ENCODE peak calls at places on chromosomes 16 and 17, in four cellular contexts. O is tibial nerve, B is ovary, M is SK-N-SH. E is an unnamed sample. For H3K36me3, the result is how much of the 10 kb centered on the place peaks cover.

GRCh38 chr17:73013299-73013698 is 79.2 kb downstream of the SLC39A11 start:
- DNase-seq in B (no peak), O (no peak), M (no peak), E (no peak)

GRCh38 chr17:77098884-77099545 is 41.8 kb upstream of the SEC14L1 start:
- DNase-seq in B (no peak), M (no peak), O (peak), E (peak)

GRCh38 chr16:86566601-86566965 is at the start of gene FOXC2:
- DNase-seq in B (peak), M (peak), O (peak), E (peak)

GRCh38 chr16:73031155-73031866 is 16.6 kb downstream of the ZFHX3 start:
- DNase-seq in B (no peak), M (no peak), O (no peak), E (no peak)

GRCh38 chr17:44972953-44973352 is 4.8 kb upstream of the C1QL1 start:
- DNase-seq in O (no peak), M (no peak), B (no peak), E (no peak)

GRCh38 chr16:64409762-64410161 is 712.1 kb downstream of the CDH11 start:
- DNase-seq in O (peak), M (no peak), B (no peak), E (no peak)

GRCh38 chr17:73976147-73976546 is 227.3 kb upstream of the RPL38 start:
- DNase-seq in M (no peak), B (no peak), O (no peak), E (no peak)

GRCh38 chr16:49022351-49022963 is 259.2 kb downstream of the CBLN1 start:
- DNase-seq in M (no peak), B (no peak), O (no peak), E (no peak)

GRCh38 chr16:68927016-68927415 is 83.7 kb downstream of the TANGO6 start:
- DNase-seq in O (no peak), M (no peak), B (no peak), E (no peak)

GRCh38 chr16:50025544-50025931 is 513 bp downstream of the CNEP1R1 start:
- DNase-seq in M (no peak), O (no peak), B (no peak), E (peak)

GRCh38 chr17:29145289-29146058 is 34.7 kb downstream of the MYO18A start:
- DNase-seq in B (peak), M (peak), O (peak), E (peak)

GRCh38 chr17:5557990-5558389 is 26.3 kb downstream of the NLRP1 start:
- DNase-seq in M (no peak), O (no peak), B (no peak), E (no peak)

GRCh38 chr17:7961436-7961835 is 29.4 kb downstream of the CNTROB start:
- DNase-seq in O (no peak), M (no peak), B (no peak), E (no peak)

GRCh38 chr16:27465483-27465879 is 63.5 kb downstream of the IL21R start:
- DNase-seq in O (no peak), B (no peak), M (no peak), E (no peak)

GRCh38 chr16:54318941-54319340 is 32.4 kb upstream of the IRX3 start:
- DNase-seq in M (no peak), O (no peak), B (no peak), E (no peak)

GRCh38 chr17:72077326-72077960 is 43.4 kb upstream of the SOX9 start:
- DNase-seq in M (no peak), O (no peak), B (no peak), E (no peak)

GRCh38 chr17:80921159-80921558 is 70.5 kb upstream of the CHMP6 start:
- DNase-seq in B (no peak), O (no peak), M (no peak), E (no peak)

GRCh38 chr17:31052187-31052889 is 42.4 kb upstream of the NF1 start:
- DNase-seq in M (no peak), O (peak), B (no peak), E (no peak)

GRCh38 chr17:46994993-46995392 is 15.9 kb upstream of the RPRML start:
- DNase-seq in M (no peak), O (no peak), B (no peak), E (no peak)

GRCh38 chr17:80264048-80264792 is 3.6 kb downstream of the RNF213 start:
- DNase-seq in M (no peak), O (no peak), B (no peak), E (peak)

GRCh38 chr17:40251576-40251975 is 32.5 kb downstream of the WIPF2 start:
- DNase-seq in B (no peak), O (peak), M (no peak), E (peak)

GRCh38 chr17:42675348-42675983 is 1.3 kb downstream of the PLEKHH3 start:
- DNase-seq in O (no peak), M (peak), B (peak), E (peak)
- H3K27ac ChIP-seq in O (peak), M (peak), B (peak), E (peak)

DNA sequence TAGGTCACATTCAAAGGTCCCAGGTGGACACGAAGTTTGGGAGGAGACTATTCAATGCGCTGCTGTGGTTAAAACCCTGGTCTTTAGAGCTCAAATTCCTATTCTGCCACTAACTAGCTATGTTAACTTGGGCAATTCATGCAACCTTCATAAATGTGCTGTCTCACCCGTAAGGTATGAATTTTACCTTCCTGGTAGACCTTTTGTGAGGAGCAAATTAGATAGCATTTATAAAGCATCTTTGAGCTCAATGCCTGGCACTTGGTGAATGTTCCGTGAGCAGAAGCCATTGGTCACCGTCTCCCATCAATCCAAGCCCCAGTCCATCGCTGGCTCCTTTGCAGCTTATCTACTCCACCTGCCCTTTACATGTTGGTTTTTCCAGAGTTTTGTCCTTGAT is 16.6 kb downstream of the CHD9NB start:
- DNase-seq in O (no peak), B (no peak), M (no peak), E (no peak)
- H3K36me3 ChIP-seq in O (under half), B (under half), M (under half), E (under half)

GRCh38 chr17:37488607-37489196 is 989 bp upstream of the DUSP14 start:
- DNase-seq in B (peak), O (peak), M (peak), E (peak)
- TF ChIP-seq EP300 in B (no peak), O (no peak), M (no peak), E (no peak)

GRCh38 chr17:2214047-2214717 is 89.4 kb downstream of the SMG6 start:
- DNase-seq in M (no peak), O (peak), B (peak), E (peak)

GRCh38 chr17:2211661-2212327 is 91.8 kb downstream of the SMG6 start:
- DNase-seq in M (no peak), O (no peak), B (no peak), E (no peak)

GRCh38 chr17:2212328-2212981 is 91.1 kb downstream of the SMG6 start:
- DNase-seq in B (no peak), O (peak), M (no peak), E (no peak)

GRCh38 chr17:2214887-2215615 is 88.5 kb downstream of the SMG6 start:
- DNase-seq in B (no peak), M (peak), O (no peak), E (peak)

DNA sequence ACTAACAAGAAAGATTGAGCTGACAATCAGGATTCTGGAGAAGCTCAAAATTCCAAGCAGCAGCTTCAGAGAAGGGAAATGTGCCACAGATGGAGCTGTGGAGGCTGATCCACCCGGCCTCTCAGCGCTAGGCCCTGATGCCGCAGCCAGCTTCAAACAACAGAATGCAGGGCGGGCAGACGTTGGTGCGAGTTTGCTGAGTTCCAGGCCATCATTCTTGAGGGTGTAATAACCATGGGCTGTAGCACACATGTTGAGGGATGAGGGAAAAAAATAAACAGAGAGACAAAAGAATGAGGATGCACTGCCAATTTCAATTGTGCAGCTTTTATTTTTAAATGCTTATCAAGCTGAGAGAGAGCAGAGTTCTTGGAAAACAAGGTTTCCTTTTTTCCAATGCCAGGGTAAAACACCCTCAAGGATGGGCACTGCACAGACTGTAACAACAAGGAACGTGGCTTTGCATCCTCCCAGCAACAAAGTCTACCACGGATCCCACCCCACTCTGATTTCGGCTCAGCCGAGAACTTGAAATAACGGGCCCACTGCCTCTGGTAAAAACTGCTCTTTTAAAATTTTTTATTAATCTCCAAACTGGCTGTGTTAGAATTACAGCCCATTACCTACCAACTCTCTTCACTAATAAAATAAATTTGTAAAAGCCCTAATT is 90.2 kb downstream of the SMG6 start:
- DNase-seq in O (no peak), B (no peak), M (no peak), E (no peak)
- H3K27ac ChIP-seq in O (peak), B (peak), M (peak), E (peak)

GRCh38 chr16:3548859-3549258 is 28.3 kb downstream of the NLRC3 start:
- DNase-seq in O (no peak), B (no peak), M (no peak), E (no peak)

GRCh38 chr16:3554351-3554928 is 22.8 kb downstream of the NLRC3 start:
- DNase-seq in O (no peak), B (no peak), M (no peak), E (no peak)

GRCh38 chr16:3550851-3551847 is 26.1 kb downstream of the NLRC3 start:
- DNase-seq in M (no peak), B (no peak), O (no peak), E (no peak)

GRCh38 chr16:3549906-3550305 is 27.3 kb downstream of the NLRC3 start:
- DNase-seq in M (no peak), B (no peak), O (no peak), E (no peak)

GRCh38 chr16:3553138-3553923 is 23.9 kb downstream of the NLRC3 start:
- DNase-seq in O (no peak), M (no peak), B (no peak), E (no peak)
- H3K36me3 ChIP-seq in O (under half), M (under half), B (under half), E (under half)

GRCh38 chr16:56263711-56264608 is 72.7 kb downstream of the GNAO1 start:
- DNase-seq in M (peak), O (no peak), B (no peak), E (no peak)

GRCh38 chr16:56264609-56264972 is 73.3 kb downstream of the GNAO1 start:
- DNase-seq in M (no peak), B (no peak), O (no peak), E (no peak)

GRCh38 chr16:56260378-56260987 is 69.2 kb downstream of the GNAO1 start:
- DNase-seq in B (no peak), O (no peak), M (no peak), E (no peak)

GRCh38 chr16:56262879-56263245 is 71.6 kb downstream of the GNAO1 start:
- DNase-seq in M (no peak), O (no peak), B (no peak), E (no peak)

DNA sequence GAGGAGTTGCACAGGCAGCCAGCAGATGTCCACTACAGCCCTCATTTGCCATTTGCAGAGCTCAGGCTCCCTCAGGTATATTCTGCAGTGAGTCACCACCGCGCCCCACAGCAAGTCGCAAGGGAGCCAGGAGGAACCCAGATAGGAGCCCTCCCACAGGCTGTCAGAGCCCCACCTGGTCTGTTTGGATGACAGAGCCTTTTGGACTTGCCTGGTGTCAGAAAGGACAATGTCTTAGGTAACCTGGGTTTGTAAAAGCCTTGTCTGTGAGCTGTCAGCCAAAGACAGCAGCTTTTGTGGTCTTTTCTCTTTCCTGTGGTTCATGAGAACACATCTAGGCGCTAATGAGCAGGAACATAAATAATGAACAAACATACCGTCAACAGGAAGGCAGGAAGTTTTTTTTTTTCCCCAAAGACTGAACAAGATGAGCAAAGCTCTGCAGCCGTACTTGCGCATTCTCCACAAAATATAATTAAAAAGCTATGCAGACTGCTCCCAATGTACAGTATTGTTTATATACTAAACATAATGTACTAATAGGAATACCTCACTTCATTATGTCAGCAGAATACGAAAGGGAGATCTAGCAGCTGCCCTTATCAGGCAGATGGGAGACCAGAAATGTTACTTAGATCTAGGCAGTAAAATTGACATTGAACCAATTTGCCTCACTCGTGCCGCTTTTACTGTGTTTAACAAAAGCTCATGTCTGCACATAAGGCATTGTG is 71.0 kb downstream of the GNAO1 start:
- DNase-seq in O (no peak), M (no peak), B (no peak), E (peak)
- TF ChIP-seq EP300 in O (no peak), M (no peak), B (no peak), E (no peak)

GRCh38 chr17:50153650-50154575 is 3.4 kb upstream of the PPP1R9B start:
- DNase-seq in M (no peak), B (peak), O (no peak), E (no peak)
- H3K27ac ChIP-seq in M (peak), B (peak), O (peak), E (peak)

GRCh38 chr16:56475226-56475625 is 23.9 kb downstream of the OGFOD1 start:
- DNase-seq in O (no peak), M (no peak), B (no peak), E (no peak)

GRCh38 chr16:56468800-56469199 is 17.4 kb downstream of the OGFOD1 start:
- DNase-seq in M (no peak), B (no peak), O (no peak), E (no peak)

GRCh38 chr16:56469748-56470147 is 18.4 kb downstream of the OGFOD1 start:
- DNase-seq in M (no peak), B (no peak), O (no peak), E (no peak)

GRCh38 chr16:56470232-56470631 is 18.9 kb downstream of the OGFOD1 start:
- DNase-seq in O (no peak), B (no peak), M (no peak), E (no peak)

DNA sequence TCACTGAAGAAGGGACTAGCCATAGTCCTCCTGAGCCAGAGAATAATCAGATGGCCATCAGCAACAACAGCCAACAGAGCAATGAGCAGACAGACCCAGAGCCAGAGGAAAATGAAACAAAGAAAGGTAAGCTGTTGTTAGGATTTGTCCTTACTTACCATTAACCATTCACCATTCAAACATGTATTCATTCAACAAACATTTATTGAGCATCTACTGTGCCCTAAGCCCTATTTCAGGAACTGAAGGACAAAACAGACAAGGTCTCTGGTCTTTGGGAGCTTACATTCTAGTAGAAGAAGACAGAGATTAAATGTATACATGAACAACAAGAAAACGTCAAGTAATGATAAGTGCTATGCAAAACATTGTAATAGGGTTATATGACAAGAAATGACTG is 19.3 kb downstream of the OGFOD1 start:
- DNase-seq in B (no peak), M (no peak), O (no peak), E (no peak)
- H3K36me3 ChIP-seq in B (under half), M (half or more), O (under half), E (half or more)

DNA sequence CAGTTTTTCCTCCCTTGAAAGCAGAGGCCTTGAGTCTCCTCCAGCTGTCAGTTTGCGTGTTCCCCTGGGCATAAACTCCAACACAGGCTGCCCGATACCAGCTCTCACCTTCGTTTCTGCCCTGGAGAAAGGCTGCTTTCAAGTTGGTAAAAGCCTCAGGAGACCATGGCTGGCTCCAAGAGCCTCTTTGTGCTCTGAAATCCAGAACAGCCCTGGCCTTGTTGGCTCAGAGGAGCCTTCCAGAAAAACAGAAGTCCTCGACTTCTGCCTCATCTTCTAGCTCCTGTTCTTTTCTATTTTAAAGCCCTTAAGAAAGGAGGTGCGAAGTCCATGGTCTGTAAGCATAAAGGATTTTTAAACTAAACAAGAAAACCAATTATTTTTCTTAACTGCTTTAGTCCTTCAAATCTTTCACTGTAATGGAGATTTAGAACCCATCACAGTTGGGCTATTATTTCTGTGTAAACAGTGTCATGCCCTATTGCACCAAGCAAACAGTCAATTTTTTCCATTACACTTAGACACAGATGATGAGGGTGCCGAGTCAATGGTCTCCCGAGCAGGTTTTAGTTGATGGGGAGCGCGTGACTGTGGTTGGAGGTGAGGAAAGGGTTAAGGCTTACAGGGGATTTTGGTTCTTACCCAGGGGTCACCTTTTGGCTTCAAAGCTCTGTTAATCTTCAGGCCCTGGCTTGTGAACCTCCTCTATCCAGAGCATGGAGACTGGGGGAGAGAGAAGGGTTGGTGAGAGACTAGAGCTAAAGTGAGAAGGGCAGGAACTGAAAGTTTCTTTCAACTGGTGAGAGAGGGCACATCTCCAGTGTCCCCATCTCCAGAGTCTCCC is 212.8 kb downstream of the MSI2 start:
- DNase-seq in M (no peak), B (no peak), O (no peak), E (no peak)
- TF ChIP-seq EP300 in M (no peak), B (no peak), O (no peak), E (no peak)

GRCh38 chr17:35065880-35066279 is 2.4 kb upstream of the RFFL start:
- DNase-seq in O (no peak), M (no peak), B (no peak), E (no peak)

GRCh38 chr17:35073183-35073790 is 9.8 kb upstream of the RFFL start:
- DNase-seq in O (no peak), B (no peak), M (no peak), E (no peak)

GRCh38 chr17:35068249-35068648 is 4.7 kb upstream of the RFFL start:
- DNase-seq in B (no peak), O (no peak), M (no peak), E (no peak)

GRCh38 chr17:35073991-35074627 is 10.6 kb upstream of the RFFL start:
- DNase-seq in B (no peak), O (no peak), M (no peak), E (no peak)

DNA sequence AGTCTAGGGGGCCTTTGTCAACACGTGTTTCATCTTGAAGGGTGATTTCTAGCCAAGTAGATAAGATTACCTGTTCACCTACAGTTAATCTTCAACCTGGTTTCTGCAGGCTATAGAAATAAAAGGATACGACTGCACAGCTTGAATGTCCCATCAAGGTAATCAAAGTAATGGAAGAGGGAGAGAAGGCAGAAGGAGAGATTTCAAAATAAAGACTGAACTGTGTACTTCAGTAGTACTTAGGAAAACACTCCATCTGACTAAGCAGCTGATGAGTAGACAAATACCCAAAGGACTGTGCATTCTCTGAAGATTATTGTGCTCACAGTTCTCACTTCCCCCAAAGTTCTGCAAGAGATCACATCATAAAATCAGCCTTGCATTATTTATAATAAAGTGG is 5.8 kb upstream of the RFFL start:
- DNase-seq in M (no peak), O (no peak), B (no peak), E (no peak)
- H3K27ac ChIP-seq in M (no peak), O (no peak), B (no peak), E (no peak)

E was measured in transverse colon.